ENCODE peak calls at places on chromosome 6, in seven cellular contexts. R, G, K, D, L, U and E are unnamed samples.

GRCh38 chr6:130943738-130944137 is 116.5 kb downstream of the SMLR1 start:
- DNase-seq in R (no peak), G (no peak), K (no peak), D (no peak), L (no peak), U (no peak), E (no peak)

GRCh38 chr6:122405417-122405816 is 6.0 kb downstream of the HSF2 start:
- DNase-seq in R (peak; percentile 9), G (no peak), K (peak; percentile 6), D (no peak), L (no peak), U (no peak), E (no peak)

GRCh38 chr6:36505744-36506534 is 41.3 kb downstream of the STK38 start:
- DNase-seq in R (no peak), G (no peak), K (no peak), D (no peak), L (no peak), U (no peak), E (no peak)

GRCh38 chr6:12818324-12818723 is 101.8 kb downstream of the PHACTR1 start:
- DNase-seq in R (peak; percentile 81), G (no peak), K (no peak), D (no peak), L (no peak), U (no peak), E (peak; percentile 71)

GRCh38 chr6:86936834-86937218 is 502 bp upstream of the HTR1E start:
- DNase-seq in R (no peak), G (no peak), K (no peak), D (no peak), L (no peak), U (no peak), E (no peak)

GRCh38 chr6:21099338-21100314 is 493.9 kb upstream of the SOX4 start:
- DNase-seq in R (no peak), G (no peak), K (no peak), D (no peak), L (no peak), U (no peak), E (no peak)

GRCh38 chr6:79570802-79571367 is 33.7 kb upstream of the LCA5 start:
- DNase-seq in R (peak; percentile 34), G (peak; percentile 68), K (peak; percentile 18), D (no peak), L (peak; percentile 27), U (no peak), E (no peak)

GRCh38 chr6:41416165-41416837 is 80.9 kb downstream of the NCR2 start:
- DNase-seq in R (no peak), G (no peak), K (no peak), D (no peak), L (no peak), U (no peak), E (no peak)

GRCh38 chr6:39835856-39836442 is 43.8 kb downstream of the DAAM2 start:
- DNase-seq in R (peak; percentile 90), G (peak; percentile 8), K (peak; percentile 16), D (no peak), L (no peak), U (no peak), E (no peak)

GRCh38 chr6:18335948-18336347 is 51.2 kb upstream of the RNF144B start:
- DNase-seq in R (no peak), G (no peak), K (no peak), D (no peak), L (no peak), U (no peak), E (no peak)

GRCh38 chr6:149855741-149856140 is 8.4 kb downstream of the LRP11 start:
- DNase-seq in R (no peak), G (no peak), K (no peak), D (no peak), L (no peak), U (no peak), E (no peak)

GRCh38 chr6:119280586-119281163 is 68.9 kb downstream of the MAN1A1 start:
- DNase-seq in R (peak; percentile 18), G (peak; percentile 19), K (no peak), D (no peak), L (no peak), U (no peak), E (no peak)
- TF ChIP-seq CTCF in R (no peak), G (no peak), K (no peak), D (no peak), L (no peak), U (no peak), E (no peak)

DNA sequence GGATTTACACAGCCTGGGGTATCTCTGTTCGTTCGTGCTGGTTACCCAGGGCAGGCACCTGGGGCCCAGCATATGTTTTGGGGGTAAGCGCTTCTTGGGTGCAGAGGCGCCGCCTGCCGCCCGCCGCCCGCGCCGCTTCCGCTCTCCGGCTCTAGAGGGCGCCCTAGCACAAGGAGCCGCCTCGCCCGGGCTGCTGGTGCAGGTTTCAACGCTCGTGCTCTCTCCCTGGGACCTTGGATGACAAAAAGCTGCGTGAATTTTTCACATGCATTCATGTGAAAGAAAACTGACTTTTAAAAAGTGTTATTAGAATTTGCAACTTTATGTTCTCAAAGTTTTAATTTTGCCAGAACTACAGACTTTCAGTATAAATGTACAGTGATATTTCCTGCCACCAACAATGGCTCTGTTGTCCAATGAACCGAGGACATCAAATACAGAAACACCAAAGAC is 32.5 kb downstream of the PRR18 start:
- DNase-seq in R (peak; percentile 40), G (peak; percentile 55), K (peak; percentile 10), D (peak; percentile 77), L (peak; percentile 81), U (peak; percentile 89), E (no peak)
- TF ChIP-seq CTCF in R (peak; percentile 83), G (peak; percentile 98), K (peak; percentile 93), D (peak; percentile 98), L (peak; percentile 99), U (peak; percentile 93), E (peak; percentile 62)

GRCh38 chr6:34146021-34146782 is at the start of gene GRM4:
- DNase-seq in R (no peak), G (no peak), K (no peak), D (no peak), L (no peak), U (no peak), E (no peak)
- TF ChIP-seq CTCF in R (no peak), G (no peak), K (no peak), D (no peak), L (no peak), U (no peak), E (no peak)

GRCh38 chr6:6993503-6994237 is 114.1 kb upstream of the RREB1 start:
- DNase-seq in R (no peak), G (no peak), K (no peak), D (no peak), L (no peak), U (no peak), E (no peak)

GRCh38 chr6:6994796-6995195 is 113.0 kb upstream of the RREB1 start:
- DNase-seq in R (no peak), G (no peak), K (no peak), D (no peak), L (no peak), U (no peak), E (no peak)

GRCh38 chr6:6997282-6998193 is 110.2 kb upstream of the RREB1 start:
- DNase-seq in R (no peak), G (no peak), K (no peak), D (no peak), L (no peak), U (no peak), E (no peak)

GRCh38 chr6:6996124-6996523 is 111.6 kb upstream of the RREB1 start:
- DNase-seq in R (no peak), G (no peak), K (no peak), D (no peak), L (no peak), U (no peak), E (no peak)

GRCh38 chr6:6995328-6995727 is 112.4 kb upstream of the RREB1 start:
- DNase-seq in R (no peak), G (no peak), K (no peak), D (no peak), L (no peak), U (no peak), E (peak; percentile 27)
- TF ChIP-seq CTCF in R (no peak), G (no peak), K (no peak), D (no peak), L (no peak), U (no peak), E (no peak)

GRCh38 chr6:46979206-46979605 is 57.5 kb upstream of the ADGRF5 start:
- DNase-seq in R (no peak), G (no peak), K (no peak), D (no peak), L (no peak), U (no peak), E (no peak)

GRCh38 chr6:46985943-46986342 is 56.2 kb downstream of the ADGRF1 start:
- DNase-seq in R (no peak), G (peak; percentile 27), K (no peak), D (no peak), L (no peak), U (no peak), E (no peak)

GRCh38 chr6:46983007-46983411 is 59.1 kb downstream of the ADGRF1 start:
- DNase-seq in R (peak; percentile 44), G (peak; percentile 30), K (peak; percentile 83), D (no peak), L (no peak), U (peak; percentile 41), E (no peak)
- TF ChIP-seq CTCF in R (no peak), G (no peak), K (no peak), D (no peak), L (no peak), U (no peak), E (no peak)

DNA sequence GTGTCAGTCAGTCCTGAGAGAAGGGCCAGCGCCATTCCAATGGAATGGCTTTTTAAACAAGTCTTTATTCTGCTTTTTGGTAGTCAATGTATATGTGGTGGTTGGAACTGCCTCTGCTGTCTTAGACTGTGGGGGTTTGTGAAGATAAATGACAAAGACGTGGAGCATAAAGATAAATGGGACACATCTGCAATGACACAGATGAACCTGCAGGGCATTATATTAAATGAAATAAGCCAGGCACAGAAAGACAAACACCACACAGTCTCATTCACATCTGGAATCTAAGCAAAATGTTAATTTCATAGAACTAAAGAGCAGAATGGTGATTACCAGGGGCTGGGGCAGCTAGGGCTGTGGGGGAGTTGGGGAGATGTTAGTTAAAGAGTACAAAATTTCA is 912.8 kb upstream of the MAN1A1 start:
- DNase-seq in R (no peak), G (no peak), K (no peak), D (no peak), L (no peak), U (no peak), E (no peak)
- TF ChIP-seq CTCF in R (no peak), G (no peak), K (no peak), D (no peak), L (no peak), U (no peak), E (no peak)

GRCh38 chr6:10412948-10413849 is 1.7 kb downstream of the TFAP2A start:
- DNase-seq in R (no peak), G (no peak), K (no peak), D (no peak), L (no peak), U (peak; percentile 86), E (no peak)

GRCh38 chr6:10412165-10412947 is 2.5 kb downstream of the TFAP2A start:
- DNase-seq in R (peak; percentile 73), G (peak; percentile 46), K (peak; percentile 95), D (no peak), L (peak; percentile 80), U (peak; percentile 75), E (peak; percentile 47)

GRCh38 chr6:10415593-10416480 is 963 bp upstream of the TFAP2A start:
- DNase-seq in R (no peak), G (no peak), K (no peak), D (no peak), L (no peak), U (no peak), E (no peak)

GRCh38 chr6:10414766-10415592 is at the start of gene TFAP2A:
- DNase-seq in R (peak; percentile 57), G (no peak), K (peak; percentile 86), D (no peak), L (no peak), U (peak; percentile 80), E (no peak)

GRCh38 chr6:10413850-10414765 is 766 bp downstream of the TFAP2A start:
- DNase-seq in R (no peak), G (no peak), K (peak; percentile 58), D (no peak), L (no peak), U (peak; percentile 53), E (no peak)
- TF ChIP-seq CTCF in R (peak; percentile 32), G (no peak), K (peak; percentile 71), D (peak; percentile 8), L (no peak), U (no peak), E (no peak)